ENCODE peak calls at places on chromosomes 2 and 18, in six cellular contexts. H is adrenal gland; K is AG04450; A is transverse colon; M is CD8-positive, alpha-beta T cell; Z is GM23338. O is an unnamed sample.

GRCh38 chr2:46569061-46569560 is 89.7 kb downstream of the TMEM247 start:
- DNase-seq in H (no peak), K (no peak), A (no peak), M (no peak), Z (no peak), O (no peak)

GRCh38 chr2:148568597-148568996 is 76.0 kb upstream of the EPC2 start:
- DNase-seq in H (no peak), K (no peak), A (no peak), M (no peak), Z (no peak), O (no peak)

GRCh38 chr2:45886229-45886663 is 234.8 kb downstream of the PRKCE start:
- DNase-seq in H (no peak), K (no peak), A (no peak), M (no peak), Z (no peak), O (no peak)

GRCh38 chr18:8616026-8616401 is 6.8 kb downstream of the RAB12 start:
- DNase-seq in H (no peak), K (no peak), A (no peak), M (no peak), Z (no peak), O (no peak)

GRCh38 chr2:215504547-215504946 is 68.7 kb upstream of the FN1 start:
- DNase-seq in H (no peak), K (no peak), A (no peak), M (no peak), Z (no peak), O (peak)

GRCh38 chr2:13583609-13584008 is 866.9 kb downstream of the TRIB2 start:
- DNase-seq in H (no peak), K (no peak), A (no peak), M (no peak), Z (no peak), O (no peak)

GRCh38 chr2:103616891-103617290 is 855.1 kb downstream of the TMEM182 start:
- DNase-seq in H (no peak), K (no peak), A (no peak), M (no peak), Z (no peak), O (no peak)

GRCh38 chr2:75464348-75464946 is 96.3 kb downstream of the EVA1A start:
- DNase-seq in H (no peak), K (no peak), A (no peak), M (no peak), Z (no peak), O (peak)

GRCh38 chr18:72991379-72991778 is 123.6 kb upstream of the NETO1 start:
- DNase-seq in H (no peak), K (no peak), A (no peak), M (no peak), Z (no peak), O (no peak)

GRCh38 chr18:57581301-57581934 is 5.1 kb downstream of the FECH start:
- DNase-seq in H (no peak), K (no peak), A (peak), M (no peak), Z (no peak), O (no peak)

GRCh38 chr2:65344689-65345088 is 87.7 kb downstream of the SPRED2 start:
- DNase-seq in H (no peak), K (no peak), A (no peak), M (no peak), Z (peak), O (no peak)

GRCh38 chr18:3059272-3059671 is 46.3 kb upstream of the LPIN2 start:
- DNase-seq in H (no peak), K (no peak), A (no peak), M (no peak), Z (no peak), O (no peak)

GRCh38 chr2:3465328-3465727 is 54.0 kb downstream of the ADI1 start:
- DNase-seq in H (no peak), K (no peak), A (peak), M (no peak), Z (no peak), O (no peak)
- H3K4me3 ChIP-seq in H (no peak), K (no peak), A (no peak), M (no peak), Z (no peak), O (no peak)

DNA sequence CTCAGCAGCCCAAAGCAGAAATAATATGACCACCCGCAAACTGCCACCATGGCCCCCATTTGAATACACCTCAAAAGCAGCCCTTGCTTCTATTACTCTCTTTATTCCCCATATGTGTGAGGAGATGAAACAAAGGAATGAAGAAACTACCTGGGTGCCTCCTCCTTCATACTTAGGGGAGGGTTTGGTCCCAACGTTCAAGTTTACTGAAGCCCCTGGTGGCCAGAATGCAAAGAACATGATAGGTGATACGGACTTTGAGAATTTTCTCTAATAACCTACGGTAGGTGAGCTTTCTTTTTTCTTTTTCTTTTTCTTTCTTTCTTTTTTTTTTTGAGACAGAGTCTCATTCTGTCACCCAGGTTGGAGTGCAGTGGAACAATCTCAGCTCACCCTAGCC is 110.3 kb upstream of the FBXO11 start:
- DNase-seq in H (no peak), K (no peak), A (no peak), M (no peak), Z (peak), O (peak)
- TF ChIP-seq CTCF in H (no peak), K (peak), A (peak), M (no peak), Z (peak), O (peak)

GRCh38 chr2:176132397-176133086 is 3.0 kb downstream of the HOXD8 start:
- DNase-seq in H (peak), K (no peak), A (no peak), M (no peak), Z (no peak), O (peak)

GRCh38 chr2:176130917-176131616 is 1.6 kb downstream of the HOXD8 start:
- DNase-seq in H (no peak), K (no peak), A (no peak), M (no peak), Z (no peak), O (no peak)

GRCh38 chr2:176133366-176133765 is 3.9 kb downstream of the HOXD8 start:
- DNase-seq in H (no peak), K (no peak), A (no peak), M (no peak), Z (no peak), O (no peak)

GRCh38 chr2:176130153-176130916 is 830 bp downstream of the HOXD8 start:
- DNase-seq in H (peak), K (no peak), A (peak), M (no peak), Z (peak), O (no peak)

GRCh38 chr2:176131617-176132396 is 2.3 kb downstream of the HOXD8 start:
- DNase-seq in H (no peak), K (no peak), A (no peak), M (no peak), Z (no peak), O (no peak)
- H3K4me3 ChIP-seq in H (no peak), K (peak), A (no peak), M (peak), Z (no peak), O (peak)

GRCh38 chr2:188607501-188607900 is 315.8 kb downstream of the GULP1 start:
- DNase-seq in H (no peak), K (no peak), A (no peak), M (no peak), Z (no peak), O (peak)
- TF ChIP-seq CTCF in H (no peak), K (no peak), A (no peak), M (no peak), Z (no peak), O (no peak)

GRCh38 chr2:207334309-207334630 is 168.5 kb upstream of the KLF7 start:
- DNase-seq in H (no peak), K (no peak), A (no peak), M (no peak), Z (no peak), O (no peak)
- H3K4me3 ChIP-seq in H (no peak), K (peak), A (no peak), M (no peak), Z (peak), O (peak)

DNA sequence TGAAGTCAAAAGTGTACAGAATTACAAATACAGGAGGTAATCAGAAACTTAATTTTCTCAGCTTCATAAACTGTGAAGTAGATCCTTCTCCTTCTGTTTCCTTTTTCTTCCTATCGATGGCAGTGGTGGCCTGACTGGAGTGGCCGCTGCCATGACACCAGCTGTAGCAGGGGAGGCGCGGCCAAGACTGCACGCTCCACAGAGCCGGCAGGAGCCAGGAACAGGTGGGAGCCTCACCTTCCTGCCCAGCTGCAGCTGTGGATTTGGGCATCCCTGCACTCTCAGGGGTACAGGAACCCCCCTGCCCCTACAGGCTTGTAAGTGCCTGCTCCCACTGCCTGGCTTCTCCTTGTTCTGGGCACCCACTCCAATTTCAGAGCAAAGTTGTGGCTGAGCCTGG is 76.1 kb downstream of the EPB41L3 start:
- DNase-seq in H (no peak), K (no peak), A (no peak), M (no peak), Z (no peak), O (no peak)
- TF ChIP-seq CTCF in H (no peak), K (no peak), A (no peak), M (no peak), Z (no peak), O (no peak)

GRCh38 chr2:232434091-232434490 is 21.9 kb upstream of the ALPI start:
- DNase-seq in H (no peak), K (no peak), A (no peak), M (no peak), Z (no peak), O (no peak)
- H3K4me3 ChIP-seq in H (no peak), K (no peak), A (no peak), M (no peak), Z (no peak), O (no peak)

GRCh38 chr18:26827581-26827980 is 37.9 kb downstream of the AQP4 start:
- DNase-seq in H (no peak), K (no peak), A (no peak), M (no peak), Z (peak), O (no peak)
- TF ChIP-seq CTCF in H (no peak), K (no peak), A (no peak), M (no peak), Z (peak), O (no peak)

DNA sequence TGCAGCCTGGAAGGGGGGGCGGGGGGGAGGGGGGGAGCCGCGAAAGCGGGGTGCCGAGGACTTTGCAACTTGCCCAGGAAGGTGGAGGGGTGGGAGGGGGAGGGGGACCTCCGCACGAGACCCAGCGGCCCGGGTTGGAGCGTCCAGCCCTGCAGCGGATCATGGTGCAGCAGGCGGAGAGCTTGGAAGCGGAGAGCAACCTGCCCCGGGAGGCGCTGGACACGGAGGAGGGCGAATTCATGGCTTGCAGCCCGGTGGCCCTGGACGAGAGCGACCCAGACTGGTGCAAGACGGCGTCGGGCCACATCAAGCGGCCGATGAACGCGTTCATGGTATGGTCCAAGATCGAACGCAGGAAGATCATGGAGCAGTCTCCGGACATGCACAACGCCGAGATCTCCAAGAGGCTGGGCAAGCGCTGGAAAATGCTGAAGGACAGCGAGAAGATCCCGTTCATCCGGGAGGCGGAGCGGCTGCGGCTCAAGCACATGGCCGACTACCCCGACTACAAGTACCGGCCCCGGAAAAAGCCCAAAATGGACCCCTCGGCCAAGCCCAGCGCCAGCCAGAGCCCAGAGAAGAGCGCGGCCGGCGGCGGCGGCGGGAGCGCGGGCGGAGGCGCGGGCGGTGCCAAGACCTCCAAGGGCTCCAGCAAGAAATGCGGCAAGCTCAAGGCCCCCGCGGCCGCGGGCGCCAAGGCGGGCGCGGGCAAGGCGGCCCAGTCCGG is 540 bp downstream of the SOX11 start:
- DNase-seq in H (no peak), K (no peak), A (no peak), M (no peak), Z (peak), O (peak)
- H3K4me3 ChIP-seq in H (no peak), K (peak), A (no peak), M (no peak), Z (peak), O (peak)

O was measured in choroid plexus epithelial cell.